ENCODE peak calls at places on chromosomes 4 and X, in four cellular contexts. I is IMR-90, Q is K562, G is GM12878. B is an unnamed sample. For H3K4me1, the result is how much of the 10 kb centered on the place peaks cover.

GRCh38 chr4:41360911-41361830 is 104.4 kb downstream of the UCHL1 start:
- DNase-seq in I (no peak), Q (no peak), G (no peak), B (peak)

GRCh38 chrX:53080628-53081580 is 1.3 kb upstream of the TSPYL2 start:
- DNase-seq in I (peak), Q (no peak), G (no peak), B (peak)

GRCh38 chrX:100424012-100424411 is 13.9 kb upstream of the PCDH19 start:
- DNase-seq in I (no peak), Q (no peak), G (no peak), B (peak)

GRCh38 chrX:108028854-108029253 is 16.0 kb upstream of the VSIG1 start:
- DNase-seq in I (no peak), Q (no peak), G (no peak), B (no peak)

GRCh38 chr4:6898763-6899162 is 10.9 kb upstream of the TBC1D14 start:
- DNase-seq in I (no peak), Q (no peak), G (no peak), B (no peak)

GRCh38 chrX:46575991-46576392 is 2.4 kb downstream of the CHST7 start:
- DNase-seq in I (peak), Q (no peak), G (no peak), B (peak)

GRCh38 chr4:21765810-21766407 is 182.7 kb downstream of the KCNIP4 start:
- DNase-seq in I (peak), Q (peak), G (no peak), B (peak)

GRCh38 chr4:59838236-59838635 is 1361.9 kb upstream of the ADGRL3 start:
- DNase-seq in I (no peak), Q (no peak), G (no peak), B (no peak)

GRCh38 chr4:15577508-15577907 is 77.6 kb downstream of the FBXL5 start:
- DNase-seq in I (peak), Q (no peak), G (no peak), B (no peak)

GRCh38 chr4:5894266-5894665 is 1.4 kb upstream of the CRMP1 start:
- DNase-seq in I (no peak), Q (no peak), G (no peak), B (no peak)

GRCh38 chr4:180811556-180811955 is 1431.6 kb upstream of the TENM3 start:
- DNase-seq in I (no peak), Q (no peak), G (no peak), B (no peak)

GRCh38 chrX:150291014-150291413 is 72.1 kb upstream of the MAMLD1 start:
- DNase-seq in I (no peak), Q (no peak), G (no peak), B (no peak)

GRCh38 chrX:152912121-152912520 is 14.3 kb downstream of the ZNF185 start:
- DNase-seq in I (no peak), Q (peak), G (no peak), B (no peak)

GRCh38 chr4:16104520-16104919 is 20.7 kb upstream of the PROM1 start:
- DNase-seq in I (no peak), Q (no peak), G (no peak), B (no peak)

GRCh38 chr4:140706665-140707064 is 49.5 kb downstream of the TBC1D9 start:
- DNase-seq in I (no peak), Q (no peak), G (no peak), B (no peak)

GRCh38 chrX:118975831-118976598 is 1.6 kb downstream of the LONRF3 start:
- DNase-seq in I (peak), Q (peak), G (no peak), B (peak)

GRCh38 chrX:18076434-18076833 is 144.3 kb downstream of the BEND2 start:
- DNase-seq in I (no peak), Q (no peak), G (no peak), B (no peak)

GRCh38 chrX:38494239-38494823 is 67.0 kb upstream of the TSPAN7 start:
- DNase-seq in I (no peak), Q (no peak), G (no peak), B (no peak)

GRCh38 chr4:15702941-15703403 is at the start of gene BST1:
- DNase-seq in I (peak), Q (no peak), G (no peak), B (peak)

GRCh38 chrX:34918091-34918736 is 24.4 kb upstream of the FAM47B start:
- DNase-seq in I (peak), Q (no peak), G (no peak), B (no peak)

GRCh38 chr4:128462104-128462783 is 174.6 kb upstream of the PGRMC2 start:
- DNase-seq in I (no peak), Q (no peak), G (no peak), B (no peak)

GRCh38 chr4:101762025-101762424 is 28.5 kb upstream of the BANK1 start:
- DNase-seq in I (no peak), Q (no peak), G (no peak), B (no peak)

GRCh38 chr4:114539985-114540384 is 58.6 kb upstream of the UGT8 start:
- DNase-seq in I (no peak), Q (no peak), G (no peak), B (no peak)

GRCh38 chr4:128068927-128069326 is 7.8 kb downstream of the LARP1B start:
- DNase-seq in I (peak), Q (peak), G (no peak), B (peak)

GRCh38 chr4:151355155-151355554 is 29.8 kb upstream of the SH3D19 start:
- DNase-seq in I (no peak), Q (no peak), G (no peak), B (no peak)

GRCh38 chr4:30269850-30270249 is 450.3 kb upstream of the PCDH7 start:
- DNase-seq in I (no peak), Q (no peak), G (no peak), B (peak)

GRCh38 chrX:77899081-77899828 is at the start of gene COX7B:
- DNase-seq in I (peak), Q (peak), G (peak), B (peak)

GRCh38 chr4:85708468-85708867 is 233.5 kb downstream of the ARHGAP24 start:
- DNase-seq in I (no peak), Q (no peak), G (no peak), B (no peak)

GRCh38 chr4:27894951-27895350 is 1034.3 kb downstream of the STIM2 start:
- DNase-seq in I (peak), Q (no peak), G (no peak), B (no peak)

GRCh38 chr4:141599853-141600252 is 36.5 kb upstream of the IL15 start:
- DNase-seq in I (peak), Q (no peak), G (no peak), B (no peak)

GRCh38 chrX:47690175-47690574 is 31.2 kb upstream of the UXT start:
- DNase-seq in I (no peak), Q (no peak), G (no peak), B (no peak)

GRCh38 chr4:74320559-74321118 is 12.4 kb downstream of the EPGN start:
- DNase-seq in I (peak), Q (peak), G (peak), B (peak)

GRCh38 chr4:136156947-136157346 is 1375.3 kb downstream of the PCDH18 start:
- DNase-seq in I (no peak), Q (no peak), G (no peak), B (no peak)

GRCh38 chr4:25814323-25814722 is 48.5 kb downstream of the SEL1L3 start:
- DNase-seq in I (peak), Q (no peak), G (no peak), B (peak)

DNA sequence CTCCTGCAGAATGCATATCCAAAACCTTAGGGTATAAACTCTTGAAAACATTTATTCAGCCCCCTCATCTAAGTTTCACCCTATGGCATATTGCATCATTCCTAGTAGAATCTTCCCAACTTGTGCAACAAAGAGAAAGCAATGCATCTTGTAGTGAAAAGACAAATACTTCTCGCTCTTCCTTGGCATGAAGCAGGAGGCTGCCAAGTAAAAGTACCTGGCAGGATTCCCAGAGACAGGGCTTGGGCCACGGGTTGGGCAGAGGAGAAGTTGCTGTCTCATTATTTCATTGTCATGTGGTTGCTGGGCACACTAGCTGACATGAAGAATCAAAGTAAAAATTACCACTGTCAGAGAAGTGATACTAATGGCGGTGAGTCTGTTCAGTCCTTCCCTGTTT is 380.3 kb upstream of the IGFBP7 start:
- DNase-seq in I (no peak), Q (no peak), G (no peak), B (no peak)
- TF ChIP-seq FOS in I (no peak), Q (no peak), G (no peak), B (no peak)

GRCh38 chr4:48130100-48130499 is 4.0 kb downstream of the TXK start:
- DNase-seq in I (no peak), Q (no peak), G (no peak), B (no peak)

GRCh38 chr4:48127231-48127881 is 6.7 kb downstream of the TXK start:
- DNase-seq in I (no peak), Q (no peak), G (no peak), B (no peak)

GRCh38 chr4:48127882-48128394 is 6.1 kb downstream of the TXK start:
- DNase-seq in I (peak), Q (peak), G (peak), B (peak)

GRCh38 chr4:48131736-48132135 is 2.3 kb downstream of the TXK start:
- DNase-seq in I (no peak), Q (no peak), G (no peak), B (no peak)

GRCh38 chr4:48129307-48130014 is 4.6 kb downstream of the TXK start:
- DNase-seq in I (no peak), Q (no peak), G (no peak), B (no peak)
- TF ChIP-seq CTCF in I (no peak), Q (peak), G (peak), B (no peak)

GRCh38 chr4:118752551-118752950 is 67.4 kb downstream of the METTL14 start:
- DNase-seq in I (no peak), Q (no peak), G (no peak), B (peak)
- H3K4me1 ChIP-seq in I (under half), Q (under half), G (under half), B (under half)

GRCh38 chr4:170775851-170776250 is 686.1 kb upstream of the AADAT start:
- DNase-seq in I (no peak), Q (no peak), G (no peak), B (no peak)

GRCh38 chr4:170776983-170777382 is 687.2 kb upstream of the AADAT start:
- DNase-seq in I (no peak), Q (no peak), G (no peak), B (no peak)

GRCh38 chr4:170777663-170778062 is 687.9 kb upstream of the AADAT start:
- DNase-seq in I (no peak), Q (no peak), G (no peak), B (no peak)

GRCh38 chr4:170772429-170772828 is 682.7 kb upstream of the AADAT start:
- DNase-seq in I (no peak), Q (no peak), G (no peak), B (no peak)

GRCh38 chr4:170773709-170774273 is 684.0 kb upstream of the AADAT start:
- DNase-seq in I (no peak), Q (no peak), G (no peak), B (no peak)
- TF ChIP-seq FOS in I (no peak), Q (no peak), G (no peak), B (no peak)

B was measured in endothelial cell of umbilical vein.